ENCODE peak calls at places on chromosome 6, in ten cellular contexts. B is stimulated activated CD8-positive, alpha-beta memory T cell treated with anti-CD3 and anti-CD28 coated beads, Interleukin-15, amount 100 ng/mL, for 4 hours; K is GM10248; L is epithelial cell of esophagus; W is AG04450; G is A673; P is aorta; N is fibroblast of lung; X is HEK293T; J is nucleus accumbens. Y is an unnamed sample.

GRCh38 chr6:85942844-85943243 is 300.2 kb upstream of the SYNCRIP start:
- DNase-seq in J (no peak), N (no peak), L (no peak), X (no peak), W (no peak), G (no peak), K (no peak), P (no peak), B (no peak), Y (no peak)

GRCh38 chr6:90154666-90155065 is 142.0 kb downstream of the BACH2 start:
- DNase-seq in L (no peak), G (no peak), W (no peak), X (no peak), B (no peak), K (no peak), N (no peak), P (no peak), J (no peak), Y (peak)

GRCh38 chr6:75563032-75563431 is 38.6 kb upstream of the SENP6 start:
- DNase-seq in B (no peak), G (peak), W (no peak), J (no peak), L (peak), N (peak), X (peak), P (no peak), K (no peak), Y (no peak)

GRCh38 chr6:169898788-169899480 is 147.5 kb downstream of the ERMARD start:
- DNase-seq in G (no peak), N (no peak), J (no peak), W (no peak), K (no peak), X (no peak), B (no peak), P (no peak), L (no peak), Y (peak)

GRCh38 chr6:147108256-147108910 is 95.8 kb upstream of the STXBP5 start:
- DNase-seq in G (no peak), W (no peak), K (no peak), L (no peak), X (no peak), P (no peak), J (no peak), N (no peak), B (no peak), Y (no peak)

GRCh38 chr6:169559001-169559441 is 142.8 kb downstream of the WDR27 start:
- DNase-seq in G (no peak), W (no peak), B (no peak), X (no peak), K (no peak), N (peak), J (no peak), L (no peak), P (no peak), Y (no peak)

GRCh38 chr6:97656236-97656635 is 373.2 kb upstream of the MMS22L start:
- DNase-seq in N (no peak), K (no peak), X (no peak), L (no peak), G (no peak), J (no peak), B (no peak), P (no peak), W (no peak), Y (peak)

GRCh38 chr6:41430875-41431274 is 95.5 kb downstream of the NCR2 start:
- DNase-seq in P (peak), X (no peak), B (no peak), J (no peak), N (peak), L (peak), K (no peak), W (no peak), G (no peak), Y (no peak)

GRCh38 chr6:143195349-143195845 is 134.7 kb downstream of the AIG1 start:
- DNase-seq in X (no peak), N (no peak), G (no peak), K (no peak), B (no peak), P (peak), W (no peak), L (no peak), J (no peak), Y (no peak)

GRCh38 chr6:69162811-69163210 is 527.7 kb downstream of the ADGRB3 start:
- DNase-seq in N (peak), X (no peak), W (no peak), G (no peak), B (no peak), K (no peak), P (no peak), J (no peak), L (no peak), Y (no peak)

GRCh38 chr6:9831783-9832182 is 583.1 kb downstream of the TFAP2A start:
- DNase-seq in B (no peak), N (no peak), P (no peak), L (no peak), W (no peak), K (no peak), G (no peak), J (no peak), X (no peak), Y (no peak)

GRCh38 chr6:168949876-168950499 is 303.7 kb downstream of the THBS2 start:
- DNase-seq in J (no peak), K (no peak), B (no peak), L (no peak), N (peak), X (no peak), P (no peak), G (no peak), W (no peak), Y (no peak)